ENCODE peak calls at places on chromosomes 6 and 20, in nine cellular contexts. W is progenitor cell of endocrine pancreas; Q is GM03348; K is RPMI8226; Z is B cell; L is naive thymus-derived CD4-positive, alpha-beta T cell; X is tibial artery; H is HTR-8/SVneo; D is T-cell. S is an unnamed sample.

GRCh38 chr6:436308-437041 is 44.9 kb downstream of the IRF4 start:
- DNase-seq in K (no peak), Z (no peak), W (no peak), H (no peak), Q (peak), L (no peak), X (peak), D (no peak), S (peak)

GRCh38 chr6:86276056-86276455 is 633.4 kb upstream of the SYNCRIP start:
- DNase-seq in X (no peak), H (no peak), W (no peak), K (no peak), D (no peak), Q (no peak), Z (no peak), L (no peak), S (no peak)

GRCh38 chr6:104623052-104623690 is 236.5 kb downstream of the HACE1 start:
- DNase-seq in H (peak), K (no peak), L (no peak), Q (no peak), D (no peak), X (no peak), Z (no peak), W (no peak), S (peak)

GRCh38 chr6:117167520-117168271 is 97.7 kb upstream of the VGLL2 start:
- DNase-seq in W (no peak), K (peak), X (no peak), Z (no peak), H (peak), D (no peak), L (no peak), Q (no peak), S (peak)

GRCh38 chr20:61579908-61580307 is 327.8 kb downstream of the CDH4 start:
- DNase-seq in W (no peak), H (no peak), Z (no peak), K (peak), Q (no peak), X (no peak), L (no peak), D (no peak), S (no peak)

GRCh38 chr6:3231213-3232016 is 4.0 kb upstream of the TUBB2B start:
- DNase-seq in W (peak), H (peak), Z (no peak), D (no peak), L (no peak), X (peak), Q (peak), K (no peak), S (no peak)

GRCh38 chr6:135212020-135212806 is 31.1 kb downstream of the MYB start:
- DNase-seq in H (peak), K (no peak), X (no peak), L (no peak), Z (no peak), W (no peak), Q (peak), D (no peak), S (peak)

GRCh38 chr6:7108964-7109836 is 1.4 kb downstream of the RREB1 start:
- DNase-seq in X (peak), H (peak), Q (peak), W (peak), D (peak), K (peak), Z (peak), L (peak), S (peak)